ENCODE peak calls at places on chromosomes 6 and 20, in four cellular contexts. One of them, this sample, is unnamed.

GRCh38 chr6:162099685-162100084 is 627.9 kb downstream of the PRKN start:
- DNase-seq in mesendoderm: no peak
- DNase-seq in H1: no peak
- DNase-seq in IMR-90: peak; percentile 36
- DNase-seq in this sample: no peak

GRCh38 chr6:45759134-45759849 is 256.4 kb downstream of the CLIC5 start:
- DNase-seq in mesendoderm: no peak
- DNase-seq in H1: no peak
- DNase-seq in IMR-90: no peak
- DNase-seq in this sample: no peak

GRCh38 chr6:108541843-108542795 is 18.6 kb upstream of the FOXO3 start:
- DNase-seq in mesendoderm: peak; percentile 80
- DNase-seq in H1: peak; percentile 72
- DNase-seq in IMR-90: peak; percentile 87
- DNase-seq in this sample: peak; percentile 74

GRCh38 chr6:36110053-36110452 is 20.3 kb upstream of the MAPK13 start:
- DNase-seq in mesendoderm: no peak
- DNase-seq in H1: no peak
- DNase-seq in IMR-90: no peak
- DNase-seq in this sample: no peak

GRCh38 chr6:157981132-157981394 is 600 bp upstream of the SYNJ2 start:
- DNase-seq in mesendoderm: no peak
- DNase-seq in H1: no peak
- DNase-seq in IMR-90: no peak
- DNase-seq in this sample: no peak

GRCh38 chr20:3808141-3808479 is 12.0 kb downstream of the CDC25B start:
- DNase-seq in mesendoderm: no peak
- DNase-seq in H1: no peak
- DNase-seq in IMR-90: peak; percentile 92
- DNase-seq in this sample: no peak

GRCh38 chr20:17938889-17939619 is 29.5 kb downstream of the SNX5 start:
- DNase-seq in mesendoderm: peak; percentile 93
- DNase-seq in H1: peak; percentile 87
- DNase-seq in IMR-90: peak; percentile 67
- DNase-seq in this sample: peak; percentile 86

GRCh38 chr6:145898376-145898775 is 65.8 kb downstream of the SHPRH start:
- DNase-seq in mesendoderm: no peak
- DNase-seq in H1: no peak
- DNase-seq in IMR-90: peak; percentile 45
- DNase-seq in this sample: no peak

GRCh38 chr6:36649721-36650484 is 28.6 kb upstream of the CDKN1A start:
- DNase-seq in mesendoderm: no peak
- DNase-seq in H1: no peak
- DNase-seq in IMR-90: no peak
- DNase-seq in this sample: no peak

GRCh38 chr20:47150403-47151152 is 205.9 kb downstream of the ZMYND8 start:
- DNase-seq in mesendoderm: peak; percentile 95
- DNase-seq in H1: peak; percentile 84
- DNase-seq in IMR-90: peak; percentile 73
- DNase-seq in this sample: peak; percentile 91

GRCh38 chr20:5691918-5692618 is 58.1 kb upstream of the SHLD1 start:
- DNase-seq in mesendoderm: no peak
- DNase-seq in H1: no peak
- DNase-seq in IMR-90: no peak
- DNase-seq in this sample: no peak

GRCh38 chr6:16761469-16762264 is 407 bp upstream of the ATXN1 start:
- DNase-seq in mesendoderm: peak; percentile 91
- DNase-seq in H1: peak; percentile 88
- DNase-seq in IMR-90: peak; percentile 91
- DNase-seq in this sample: peak; percentile 91

GRCh38 chr20:57388953-57389694 is 2.1 kb upstream of the RBM38 start:
- DNase-seq in mesendoderm: peak; percentile 80
- DNase-seq in H1: peak; percentile 81
- DNase-seq in IMR-90: peak; percentile 15
- DNase-seq in this sample: peak; percentile 80

GRCh38 chr6:7058250-7058923 is 49.4 kb upstream of the RREB1 start:
- DNase-seq in mesendoderm: peak; percentile 21
- DNase-seq in H1: no peak
- DNase-seq in IMR-90: peak; percentile 98
- DNase-seq in this sample: no peak

GRCh38 chr6:33696538-33697518 is 14.7 kb downstream of the UQCC2 start:
- DNase-seq in mesendoderm: no peak
- DNase-seq in H1: no peak
- DNase-seq in IMR-90: peak; percentile 61
- DNase-seq in this sample: peak; percentile 62

GRCh38 chr20:50572922-50573777 is 63.0 kb downstream of the PTPN1 start:
- DNase-seq in mesendoderm: no peak
- DNase-seq in H1: no peak
- DNase-seq in IMR-90: peak; percentile 81
- DNase-seq in this sample: no peak

GRCh38 chr6:30814137-30815084 is 69.9 kb upstream of the DDR1 start:
- DNase-seq in mesendoderm: peak; percentile 79
- DNase-seq in H1: no peak
- DNase-seq in IMR-90: peak; percentile 84
- DNase-seq in this sample: no peak

GRCh38 chr20:58028123-58028522 is 200.3 kb downstream of the ANKRD60 start:
- DNase-seq in mesendoderm: peak; percentile 36
- DNase-seq in H1: peak; percentile 76
- DNase-seq in IMR-90: no peak
- DNase-seq in this sample: no peak

GRCh38 chr20:36538026-36538764 is 3.1 kb upstream of the MYL9 start:
- DNase-seq in mesendoderm: no peak
- DNase-seq in H1: no peak
- DNase-seq in IMR-90: peak; percentile 60
- DNase-seq in this sample: no peak

GRCh38 chr6:28838289-28838633 is 85.5 kb downstream of the TRIM27 start:
- DNase-seq in mesendoderm: peak; percentile 75
- DNase-seq in H1: peak; percentile 85
- DNase-seq in IMR-90: peak; percentile 70
- DNase-seq in this sample: peak; percentile 64

GRCh38 chr6:158516098-158516497 is 43.8 kb upstream of the TMEM181 start:
- DNase-seq in mesendoderm: no peak
- DNase-seq in H1: peak; percentile 74
- DNase-seq in IMR-90: no peak
- DNase-seq in this sample: no peak

GRCh38 chr6:7185561-7185960 is 77.8 kb downstream of the RREB1 start:
- DNase-seq in mesendoderm: no peak
- DNase-seq in H1: no peak
- DNase-seq in IMR-90: no peak
- DNase-seq in this sample: no peak

GRCh38 chr6:6546318-6547110 is 42.0 kb upstream of the LY86 start:
- DNase-seq in mesendoderm: peak; percentile 64
- DNase-seq in H1: peak; percentile 75
- DNase-seq in IMR-90: peak; percentile 1
- DNase-seq in this sample: peak; percentile 73

GRCh38 chr6:100796049-100796823 is 84.9 kb downstream of the ASCC3 start:
- DNase-seq in mesendoderm: peak; percentile 45
- DNase-seq in H1: no peak
- DNase-seq in IMR-90: no peak
- DNase-seq in this sample: no peak

GRCh38 chr6:163226181-163226835 is 188.2 kb upstream of the QKI start:
- DNase-seq in mesendoderm: peak; percentile 2
- DNase-seq in H1: no peak
- DNase-seq in IMR-90: no peak
- DNase-seq in this sample: no peak

GRCh38 chr6:159633196-159633595 is 59.8 kb downstream of the SOD2 start:
- DNase-seq in mesendoderm: peak; percentile 26
- DNase-seq in H1: peak; percentile 47
- DNase-seq in IMR-90: peak; percentile 27
- DNase-seq in this sample: no peak

GRCh38 chr6:162683135-162683534 is 44.4 kb downstream of the PRKN start:
- DNase-seq in mesendoderm: no peak
- DNase-seq in H1: no peak
- DNase-seq in IMR-90: no peak
- DNase-seq in this sample: no peak

GRCh38 chr6:33848498-33848897 is 44.7 kb upstream of the MLN start:
- DNase-seq in mesendoderm: no peak
- DNase-seq in H1: no peak
- DNase-seq in IMR-90: no peak
- DNase-seq in this sample: no peak

GRCh38 chr6:106163446-106163965 is 77.4 kb downstream of the PRDM1 start:
- DNase-seq in mesendoderm: peak; percentile 57
- DNase-seq in H1: no peak
- DNase-seq in IMR-90: peak; percentile 76
- DNase-seq in this sample: peak; percentile 52

GRCh38 chr6:168315626-168316025 is 4.0 kb downstream of the DACT2 start:
- DNase-seq in mesendoderm: no peak
- DNase-seq in H1: no peak
- DNase-seq in IMR-90: no peak
- DNase-seq in this sample: no peak

GRCh38 chr6:1686117-1687098 is 76.7 kb downstream of the FOXC1 start:
- DNase-seq in mesendoderm: no peak
- DNase-seq in H1: no peak
- DNase-seq in IMR-90: peak; percentile 96
- DNase-seq in this sample: no peak

GRCh38 chr6:21610376-21610775 is 16.8 kb downstream of the SOX4 start:
- DNase-seq in mesendoderm: no peak
- DNase-seq in H1: no peak
- DNase-seq in IMR-90: no peak
- DNase-seq in this sample: no peak

GRCh38 chr6:129598244-129599187 is 111.5 kb downstream of the ARHGAP18 start:
- DNase-seq in mesendoderm: peak; percentile 75
- DNase-seq in H1: no peak
- DNase-seq in IMR-90: peak; percentile 84
- DNase-seq in this sample: no peak

GRCh38 chr20:34791289-34792020 is 34.0 kb downstream of the NCOA6 start:
- DNase-seq in mesendoderm: no peak
- DNase-seq in H1: no peak
- DNase-seq in IMR-90: peak; percentile 67
- DNase-seq in this sample: no peak

GRCh38 chr6:71822626-71823025 is 63.7 kb upstream of the RIMS1 start:
- DNase-seq in mesendoderm: no peak
- DNase-seq in H1: no peak
- DNase-seq in IMR-90: no peak
- DNase-seq in this sample: no peak

GRCh38 chr20:54576496-54576895 is 101.1 kb downstream of the DOK5 start:
- DNase-seq in mesendoderm: no peak
- DNase-seq in H1: no peak
- DNase-seq in IMR-90: no peak
- DNase-seq in this sample: no peak

DNA sequence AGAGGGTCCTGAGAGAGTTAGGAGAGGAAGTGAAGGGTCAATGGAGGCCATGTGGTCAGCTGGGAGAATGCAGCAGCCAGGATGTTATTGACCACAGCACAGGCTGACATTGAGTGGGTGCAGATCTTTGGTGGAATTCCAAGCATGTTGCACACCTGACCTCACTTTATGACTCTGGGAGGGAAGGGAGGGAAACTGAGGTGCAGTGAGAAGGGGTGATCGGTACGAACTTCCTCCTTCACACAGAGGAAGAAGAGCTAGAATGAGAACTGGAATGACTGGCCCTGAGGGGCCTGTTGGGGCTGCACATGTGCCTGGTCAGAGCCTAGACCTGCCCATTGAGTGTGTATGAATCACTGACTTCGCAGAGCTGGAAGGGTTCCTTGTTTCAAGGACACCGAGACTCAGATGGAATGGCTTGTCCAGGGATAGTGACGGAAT is 9.8 kb downstream of the FAM83D start:
- DNase-seq in mesendoderm: no peak
- DNase-seq in H1: no peak
- DNase-seq in IMR-90: no peak
- DNase-seq in this sample: no peak
- H3K56ac ChIP-seq in mesendoderm: no peak overlapping the region
- H3K56ac ChIP-seq in H1: no peak overlapping the region
- H3K56ac ChIP-seq in IMR-90: no peak overlapping the region
- H3K56ac ChIP-seq in this sample: no peak overlapping the region

DNA sequence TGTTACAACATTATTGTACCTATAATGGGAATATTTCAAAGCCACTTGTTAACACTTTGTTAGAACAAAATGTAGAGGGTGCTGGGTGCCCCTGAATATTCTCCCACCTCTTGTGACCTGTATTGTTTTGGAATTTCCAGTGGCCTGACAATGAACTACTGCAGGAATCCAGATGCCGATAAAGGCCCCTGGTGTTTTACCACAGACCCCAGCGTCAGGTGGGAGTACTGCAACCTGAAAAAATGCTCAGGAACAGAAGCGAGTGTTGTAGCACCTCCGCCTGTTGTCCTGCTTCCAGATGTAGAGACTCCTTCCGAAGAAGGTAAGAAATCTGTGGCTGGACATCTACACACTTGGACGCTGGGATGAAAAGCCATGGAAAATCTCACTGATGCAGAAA is 28.9 kb downstream of the PLG start:
- DNase-seq in mesendoderm: peak; percentile 62
- DNase-seq in H1: peak; percentile 68
- DNase-seq in IMR-90: no peak
- DNase-seq in this sample: peak; percentile 59
- H3K56ac ChIP-seq in mesendoderm: no peak overlapping the region
- H3K56ac ChIP-seq in H1: no peak overlapping the region
- H3K56ac ChIP-seq in IMR-90: no peak overlapping the region
- H3K56ac ChIP-seq in this sample: no peak overlapping the region

DNA sequence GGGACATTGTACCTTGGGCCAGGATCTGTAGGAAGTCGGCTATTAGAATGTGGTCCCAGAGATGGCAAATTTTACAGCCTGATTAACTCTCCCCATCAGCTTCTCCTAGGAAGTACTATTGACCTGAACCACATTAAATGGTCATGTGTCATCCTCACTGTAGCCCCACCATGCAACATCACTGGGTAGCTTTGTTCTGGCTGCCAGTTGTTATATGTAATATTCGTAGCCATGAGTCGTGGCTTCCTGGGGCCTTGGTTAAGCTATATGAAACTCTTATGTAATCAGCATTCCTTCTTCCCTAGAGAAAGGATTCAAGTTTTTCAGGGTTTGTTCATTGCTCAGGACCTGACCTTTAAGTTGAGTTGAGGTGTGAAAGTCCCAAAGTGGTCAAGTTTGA is 125.7 kb downstream of the ANKS1A start:
- DNase-seq in mesendoderm: peak; percentile 78
- DNase-seq in H1: no peak
- DNase-seq in IMR-90: peak; percentile 78
- DNase-seq in this sample: no peak
- H3K56ac ChIP-seq in mesendoderm: no peak overlapping the region
- H3K56ac ChIP-seq in H1: no peak overlapping the region
- H3K56ac ChIP-seq in IMR-90: no peak overlapping the region
- H3K56ac ChIP-seq in this sample: no peak overlapping the region

DNA sequence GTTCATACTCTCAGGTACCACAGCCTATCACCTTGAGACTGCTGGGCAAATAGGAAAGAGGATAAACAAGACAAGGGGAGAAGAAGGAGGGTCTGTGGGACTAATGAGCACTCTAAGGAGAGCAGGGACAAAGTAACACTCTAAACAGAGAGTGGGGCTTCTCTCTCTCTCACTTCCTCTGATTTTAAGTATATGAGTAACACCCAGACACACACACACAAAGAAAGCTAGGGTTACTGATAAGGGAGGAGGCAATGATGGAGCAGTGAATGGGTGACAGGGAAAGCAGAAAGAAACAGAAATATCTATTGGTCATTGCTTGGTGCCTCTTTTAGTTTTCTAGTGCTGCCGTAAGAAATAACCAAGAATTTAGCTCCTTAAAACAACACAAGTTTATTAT is 96.2 kb upstream of the RNF217 start:
- DNase-seq in mesendoderm: no peak
- DNase-seq in H1: no peak
- DNase-seq in IMR-90: no peak
- DNase-seq in this sample: no peak
- H3K56ac ChIP-seq in mesendoderm: no peak overlapping the region
- H3K56ac ChIP-seq in H1: no peak overlapping the region
- H3K56ac ChIP-seq in IMR-90: no peak overlapping the region
- H3K56ac ChIP-seq in this sample: no peak overlapping the region